ENCODE peak calls at places on chromosome 4, in five cellular contexts. T is ELR; I is AG09309; X is Right ventricle myocardium inferior; P is stimulated activated CD8-positive, alpha-beta memory T cell treated with anti-CD3 and anti-CD28 coated beads, Interleukin-4, amount 100 ng/mL, for 4 hours. L is an unnamed sample.

GRCh38 chr4:110049951-110050925 is 137.6 kb downstream of the EGF start:
- DNase-seq in X (no peak), I (no peak), P (peak), T (peak), L (peak)

GRCh38 chr4:177427097-177427665 is 15.1 kb downstream of the AGA start:
- DNase-seq in X (no peak), P (no peak), I (no peak), T (peak), L (no peak)

GRCh38 chr4:184536070-184536880 is 61.9 kb upstream of the IRF2 start:
- DNase-seq in I (no peak), T (peak), X (no peak), P (no peak), L (no peak)

GRCh38 chr4:19381068-19381467 is 870.6 kb upstream of the SLIT2 start:
- DNase-seq in X (no peak), T (peak), I (peak), P (no peak), L (peak)

GRCh38 chr4:11548529-11549176 is 120.0 kb upstream of the HS3ST1 start:
- DNase-seq in P (no peak), X (no peak), I (no peak), T (peak), L (peak)

GRCh38 chr4:146981651-146982050 is 36.0 kb upstream of the TTC29 start:
- DNase-seq in X (no peak), P (no peak), I (no peak), T (peak), L (peak)

GRCh38 chr4:150746156-150746555 is 164.2 kb downstream of the MAB21L2 start:
- DNase-seq in T (peak), X (no peak), P (no peak), I (no peak), L (peak)

GRCh38 chr4:85058551-85058950 is 92.1 kb upstream of the WDFY3 start:
- DNase-seq in X (no peak), P (no peak), I (no peak), T (peak), L (peak)

GRCh38 chr4:144647095-144647959 is 1.4 kb downstream of the HHIP start:
- DNase-seq in I (no peak), T (peak), P (no peak), X (no peak), L (peak)

GRCh38 chr4:128527356-128527755 is 239.7 kb upstream of the PGRMC2 start:
- DNase-seq in X (no peak), I (no peak), T (no peak), P (no peak), L (no peak)

GRCh38 chr4:55611358-55612059 is 19.5 kb upstream of the PDCL2 start:
- DNase-seq in I (no peak), P (no peak), T (peak), X (no peak), L (no peak)

GRCh38 chr4:113435893-113436292 is 325.6 kb downstream of the CAMK2D start:
- DNase-seq in I (no peak), X (no peak), P (no peak), T (peak), L (peak)

GRCh38 chr4:83011779-83012630 is 1.4 kb upstream of the LIN54 start:
- DNase-seq in I (no peak), P (no peak), T (peak), X (peak), L (peak)

GRCh38 chr4:182179105-182179504 is 64.1 kb upstream of the TENM3 start:
- DNase-seq in T (peak), I (no peak), X (no peak), P (no peak), L (peak)

GRCh38 chr4:169116270-169116901 is 106.3 kb upstream of the CBR4 start:
- DNase-seq in I (no peak), P (no peak), X (no peak), T (peak), L (peak)

GRCh38 chr4:25223770-25224375 is 10.0 kb upstream of the PI4K2B start:
- DNase-seq in T (peak), X (no peak), P (no peak), I (no peak), L (peak)

GRCh38 chr4:102483120-102483519 is 18.0 kb upstream of the NFKB1 start:
- DNase-seq in P (no peak), I (no peak), T (no peak), X (no peak), L (no peak)

GRCh38 chr4:119233750-119234149 is 21.2 kb downstream of the USP53 start:
- DNase-seq in P (no peak), X (no peak), T (peak), I (no peak), L (no peak)

GRCh38 chr4:11704136-11704535 is 275.4 kb upstream of the HS3ST1 start:
- DNase-seq in P (no peak), X (no peak), T (no peak), I (no peak), L (peak)

GRCh38 chr4:137819964-137820383 is 287.7 kb upstream of the PCDH18 start:
- DNase-seq in P (no peak), X (no peak), I (peak), T (peak), L (peak)

GRCh38 chr4:186587416-186588018 is 32.1 kb upstream of the MTNR1A start:
- DNase-seq in X (no peak), P (no peak), I (no peak), T (peak), L (peak)

GRCh38 chr4:7719354-7720174 is 220.1 kb downstream of the AFAP1 start:
- DNase-seq in P (peak), X (peak), I (no peak), T (peak), L (no peak)

GRCh38 chr4:185640809-185641675 is 105.7 kb upstream of the PDLIM3 start:
- DNase-seq in T (peak), X (no peak), P (no peak), I (peak), L (peak)

GRCh38 chr4:8396762-8397406 is 43.6 kb downstream of the ACOX3 start:
- DNase-seq in P (no peak), T (no peak), X (no peak), I (no peak), L (no peak)

GRCh38 chr4:98261291-98262271 is at the start of gene RAP1GDS1:
- DNase-seq in X (peak), P (no peak), T (peak), I (no peak), L (peak)

GRCh38 chr4:184348311-184349233 is 125.8 kb downstream of the IRF2 start:
- DNase-seq in T (no peak), I (no peak), P (no peak), X (no peak), L (no peak)

GRCh38 chr4:121656269-121656641 is 40.5 kb downstream of the ANXA5 start:
- DNase-seq in I (peak), P (no peak), X (no peak), T (peak), L (peak)

GRCh38 chr4:142416711-142417275 is 429.3 kb downstream of the INPP4B start:
- DNase-seq in X (no peak), I (no peak), T (peak), P (no peak), L (no peak)

L was measured in M059J.